ENCODE peak calls at places on chromosomes 13 and 19, in five cellular contexts. R is endothelial cell of umbilical vein, Z is K562, Q is A549, L is GM12878. N is an unnamed sample.

GRCh38 chr13:114097893-114098688 is 34.3 kb downstream of the RASA3 start:
- DNase-seq in Q (no peak), R (no peak), Z (no peak), L (no peak), N (no peak)

GRCh38 chr19:16886305-16886880 is 2.4 kb upstream of the F2RL3 start:
- DNase-seq in Z (peak), L (no peak), Q (no peak), R (peak), N (peak)

GRCh38 chr19:38850976-38851621 is 1.3 kb upstream of the HNRNPL start:
- DNase-seq in R (peak), Q (no peak), L (no peak), Z (peak), N (no peak)

GRCh38 chr19:7687177-7687576 is 6.5 kb downstream of the TRAPPC5 start:
- DNase-seq in Z (no peak), L (no peak), Q (no peak), R (no peak), N (no peak)

GRCh38 chr19:32614916-32615315 is 33.9 kb downstream of the PDCD5 start:
- DNase-seq in Z (no peak), L (no peak), Q (no peak), R (no peak), N (no peak)

GRCh38 chr13:50677687-50678463 is 165.6 kb downstream of the DLEU7 start:
- DNase-seq in Q (no peak), Z (no peak), R (no peak), L (no peak), N (no peak)

GRCh38 chr13:35646061-35646774 is 169.7 kb upstream of the MAB21L1 start:
- DNase-seq in Z (no peak), Q (no peak), L (no peak), R (no peak), N (no peak)

GRCh38 chr19:7862413-7862951 is 11.7 kb downstream of the PRR36 start:
- DNase-seq in L (no peak), Z (peak), Q (no peak), R (peak), N (peak)

GRCh38 chr13:44011036-44011435 is 131.3 kb downstream of the LACC1 start:
- DNase-seq in R (no peak), L (no peak), Z (no peak), Q (no peak), N (no peak)

DNA sequence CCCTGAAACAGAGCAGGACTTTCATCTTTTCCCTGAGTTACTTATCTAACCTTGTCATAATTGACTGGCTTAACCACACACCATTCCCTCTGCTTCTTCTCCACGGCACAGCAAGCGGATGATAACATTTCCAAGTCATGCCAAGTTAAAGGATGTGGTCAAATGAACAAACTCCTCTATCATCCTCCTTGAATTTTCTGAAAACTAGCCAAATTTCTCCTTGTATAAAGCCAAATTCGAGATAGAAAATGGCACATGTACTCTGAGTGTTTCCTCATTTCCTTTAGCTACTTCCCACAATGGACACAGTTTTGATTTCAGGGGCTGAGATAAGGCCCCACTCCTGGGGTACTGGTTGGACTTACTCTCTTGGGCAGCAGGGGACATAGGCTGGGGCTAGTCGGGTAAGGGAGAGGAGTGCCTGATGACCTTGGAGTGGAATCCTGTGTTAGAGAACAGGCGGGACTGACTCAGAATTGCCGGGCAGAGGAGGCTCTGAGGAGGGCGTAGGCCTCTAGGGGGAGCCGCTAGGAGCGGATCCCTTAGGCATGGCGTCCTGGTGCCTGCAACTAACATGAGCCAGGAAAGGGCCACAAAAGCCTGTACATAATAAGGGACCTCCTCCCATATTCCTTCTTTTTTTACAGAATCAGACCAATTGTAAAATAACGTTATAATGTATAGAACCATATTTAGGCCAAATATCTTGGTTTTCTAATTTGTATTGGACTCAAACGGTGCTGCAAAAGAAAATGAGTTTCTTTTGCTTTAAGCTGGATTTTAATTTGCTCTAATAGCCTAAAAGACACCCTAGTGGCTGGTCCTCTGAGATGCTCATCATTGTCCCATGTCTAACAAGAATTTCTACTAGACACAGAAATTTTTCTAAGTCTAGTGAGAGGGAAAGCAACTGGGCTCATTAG is 20.4 kb upstream of the TMTC4 start:
- DNase-seq in Z (peak), Q (peak), R (peak), L (no peak), N (peak)
- TF ChIP-seq MAX in Z (no peak), Q (no peak), R (no peak), L (no peak), N (no peak)

GRCh38 chr13:80096383-80096782 is 244.5 kb downstream of the SPRY2 start:
- DNase-seq in R (no peak), L (no peak), Q (no peak), Z (no peak), N (no peak)

GRCh38 chr13:80101040-80101439 is 239.9 kb downstream of the SPRY2 start:
- DNase-seq in R (no peak), L (no peak), Q (no peak), Z (no peak), N (no peak)

GRCh38 chr13:80105350-80105749 is 235.6 kb downstream of the SPRY2 start:
- DNase-seq in Z (no peak), R (peak), Q (no peak), L (no peak), N (no peak)

DNA sequence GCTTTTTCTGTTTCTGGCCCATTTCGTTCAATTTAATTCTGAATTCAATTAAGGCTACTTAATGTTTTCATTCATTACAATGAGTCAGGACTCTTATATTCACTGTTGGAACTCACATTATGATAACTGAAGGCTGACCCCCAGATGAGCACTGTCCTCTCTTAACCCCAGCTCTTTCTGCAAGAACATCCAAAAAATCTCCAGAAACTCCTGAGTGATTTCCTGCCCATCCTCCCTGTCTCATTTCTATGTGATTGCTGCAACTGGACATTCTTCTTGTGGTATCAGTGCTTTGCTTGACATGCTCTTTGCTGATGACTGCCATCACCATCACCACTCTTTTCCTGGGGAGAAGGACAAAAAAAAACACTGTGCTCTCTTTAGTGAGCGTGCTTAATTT is 240.3 kb downstream of the SPRY2 start:
- DNase-seq in Z (no peak), L (no peak), Q (no peak), R (no peak), N (no peak)
- TF ChIP-seq MYC in Z (no peak), L (no peak), Q (no peak), R (no peak), N (no peak)

DNA sequence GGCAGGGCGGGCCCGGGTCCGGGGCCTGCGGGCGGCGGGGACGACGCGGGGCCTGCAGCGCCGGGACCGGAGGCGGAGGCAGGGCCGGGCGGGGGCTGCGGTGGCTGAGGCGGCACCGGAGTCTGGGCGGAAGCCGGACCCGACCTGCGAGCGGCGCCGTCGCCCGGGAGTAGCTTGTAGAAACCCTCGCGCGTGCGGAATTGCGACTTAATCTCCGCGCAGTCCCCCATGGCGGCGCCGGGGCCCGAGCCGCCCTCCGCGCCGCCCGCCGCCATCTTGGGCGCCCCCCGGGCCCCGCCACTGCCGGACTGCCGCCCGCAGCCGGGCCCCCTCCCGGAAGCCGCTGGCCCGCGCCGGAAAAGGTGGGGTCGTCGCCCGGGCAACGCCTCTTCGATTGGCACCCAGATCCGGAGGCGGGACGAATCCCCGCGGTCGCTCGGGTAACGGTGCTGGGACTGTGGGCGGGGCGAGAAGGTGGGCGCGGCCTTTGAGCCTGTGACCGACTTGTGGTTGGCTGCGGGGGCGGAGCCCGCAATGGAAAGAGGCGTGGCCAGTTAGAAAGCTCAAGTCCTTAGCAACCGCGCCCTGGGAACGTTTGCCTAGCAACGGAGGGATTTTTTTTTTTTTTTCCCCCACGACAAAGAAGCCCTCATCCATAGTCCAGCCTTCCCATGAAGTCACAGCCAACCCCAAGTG is at the start of gene DMWD:
- DNase-seq in Q (peak), L (peak), Z (peak), R (peak), N (peak)
- TF ChIP-seq POLR2A in Q (peak), L (peak), Z (peak), R (peak), N (peak)

GRCh38 chr19:40392123-40392522 is 2.1 kb upstream of the HIPK4 start:
- DNase-seq in L (no peak), Q (no peak), Z (no peak), R (no peak), N (no peak)

GRCh38 chr19:40390084-40390742 is at the start of gene HIPK4:
- DNase-seq in R (no peak), L (no peak), Q (no peak), Z (no peak), N (no peak)

GRCh38 chr19:40387151-40387550 is 2.8 kb downstream of the HIPK4 start:
- DNase-seq in Q (no peak), L (no peak), R (no peak), Z (no peak), N (no peak)

GRCh38 chr19:40388486-40388885 is 1.5 kb downstream of the HIPK4 start:
- DNase-seq in R (no peak), Z (no peak), Q (no peak), L (no peak), N (no peak)

GRCh38 chr19:40389404-40390083 is 437 bp downstream of the HIPK4 start:
- DNase-seq in Z (no peak), L (no peak), Q (no peak), R (no peak), N (no peak)
- TF ChIP-seq MAX in Z (no peak), L (no peak), Q (no peak), R (no peak), N (no peak)

GRCh38 chr13:72680353-72680752 is 47.1 kb downstream of the MZT1 start:
- DNase-seq in L (no peak), Q (no peak), R (no peak), Z (no peak), N (no peak)

DNA sequence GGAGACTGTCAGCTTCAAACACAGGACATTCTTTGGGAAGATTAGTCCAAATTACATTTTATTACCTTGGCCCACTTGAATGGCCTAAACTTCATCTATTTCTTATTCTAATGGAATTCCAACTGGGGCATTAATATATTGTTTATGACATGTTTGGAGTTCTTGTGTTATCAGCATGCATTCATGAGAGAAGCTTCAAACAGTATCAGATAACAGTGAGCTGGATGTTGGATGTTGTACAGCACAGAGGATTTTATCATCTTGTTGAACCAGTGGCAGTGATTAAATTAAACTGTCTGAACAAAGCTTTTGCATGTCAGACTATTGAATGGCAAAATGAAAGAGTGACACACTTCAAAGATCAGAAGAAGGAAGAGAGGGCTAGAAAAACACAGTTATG is 50.0 kb downstream of the MZT1 start:
- DNase-seq in Q (no peak), L (no peak), R (no peak), Z (no peak), N (no peak)
- TF ChIP-seq MYC in Q (no peak), L (no peak), R (no peak), Z (no peak), N (no peak)

DNA sequence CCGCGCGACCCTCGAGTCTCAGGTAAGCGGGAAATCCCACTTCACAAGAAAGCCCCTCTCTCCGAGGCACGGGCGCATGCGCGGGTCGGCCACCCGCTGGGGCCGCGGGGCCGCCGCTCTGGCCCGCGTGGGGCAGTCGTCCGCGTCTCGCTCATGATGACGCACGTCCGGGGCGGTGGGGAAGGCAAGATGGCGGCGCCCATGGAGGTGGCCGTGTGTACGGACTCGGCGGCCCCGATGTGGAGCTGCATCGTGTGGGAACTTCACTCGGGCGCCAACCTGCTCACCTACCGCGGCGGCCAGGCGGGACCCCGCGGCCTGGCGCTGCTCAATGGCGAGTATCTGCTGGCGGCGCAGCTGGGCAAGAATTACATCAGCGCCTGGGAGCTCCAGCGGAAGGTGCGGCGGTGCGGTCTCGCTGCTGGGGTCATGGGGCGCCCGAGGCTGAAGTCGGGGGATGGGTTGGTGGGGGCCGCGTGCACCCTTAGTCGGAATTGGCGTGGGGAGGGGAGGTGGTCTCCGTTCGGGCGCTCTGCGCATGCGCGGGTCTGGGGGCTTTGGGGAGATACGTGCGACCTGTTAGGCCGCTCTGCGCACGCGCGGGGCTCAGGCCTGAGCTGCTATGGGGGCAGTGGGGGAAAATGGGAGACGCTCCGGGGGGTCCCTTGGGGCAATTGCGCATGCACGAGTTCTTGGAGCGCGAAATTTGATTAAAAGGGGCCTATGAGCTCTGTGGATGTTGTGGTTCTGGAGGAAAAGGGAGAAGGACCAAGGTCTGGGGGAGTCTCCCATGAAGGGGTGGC is at the start of gene WDR18:
- DNase-seq in L (peak), Q (peak), R (peak), Z (peak), N (peak)
- TF ChIP-seq POLR2A in L (peak), Q (peak), R (peak), Z (peak), N (peak)

DNA sequence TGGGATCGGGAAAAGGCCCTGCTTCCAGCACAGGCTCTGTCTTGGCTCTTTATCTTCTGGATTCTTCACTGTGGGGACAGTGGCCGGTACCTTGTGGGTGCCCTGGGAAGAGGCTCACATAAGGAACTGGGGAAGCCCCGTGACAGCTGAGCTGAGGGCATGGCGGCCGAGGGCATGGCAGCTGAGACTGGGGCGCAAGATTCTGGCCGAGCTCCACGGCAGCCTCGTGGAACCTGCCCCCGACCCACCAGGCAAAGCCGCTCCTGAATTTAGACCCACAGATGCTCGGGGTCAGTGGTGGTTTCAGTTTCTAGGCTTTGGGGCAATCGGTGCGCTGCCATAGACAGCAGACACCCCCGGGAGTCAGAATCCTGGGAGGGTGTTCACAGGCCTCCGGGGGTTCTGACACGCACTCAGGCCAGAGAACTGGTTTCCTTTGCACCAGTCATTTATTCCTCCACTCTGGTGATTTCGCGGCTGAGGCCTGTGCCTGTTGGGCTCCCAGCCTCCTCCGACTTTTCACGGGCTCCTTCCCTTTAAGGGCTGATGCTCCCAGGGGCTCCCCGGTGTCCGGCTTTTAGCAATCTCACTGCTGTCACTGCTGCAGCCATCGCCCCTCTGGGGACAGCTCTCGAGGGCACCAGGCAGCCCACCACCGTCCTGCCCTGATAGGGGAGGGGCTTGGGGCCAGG is 117.6 kb downstream of the TEX29 start:
- DNase-seq in Z (no peak), Q (no peak), R (no peak), L (no peak), N (no peak)
- TF ChIP-seq MAX in Z (no peak), Q (no peak), R (no peak), L (no peak), N (no peak)

DNA sequence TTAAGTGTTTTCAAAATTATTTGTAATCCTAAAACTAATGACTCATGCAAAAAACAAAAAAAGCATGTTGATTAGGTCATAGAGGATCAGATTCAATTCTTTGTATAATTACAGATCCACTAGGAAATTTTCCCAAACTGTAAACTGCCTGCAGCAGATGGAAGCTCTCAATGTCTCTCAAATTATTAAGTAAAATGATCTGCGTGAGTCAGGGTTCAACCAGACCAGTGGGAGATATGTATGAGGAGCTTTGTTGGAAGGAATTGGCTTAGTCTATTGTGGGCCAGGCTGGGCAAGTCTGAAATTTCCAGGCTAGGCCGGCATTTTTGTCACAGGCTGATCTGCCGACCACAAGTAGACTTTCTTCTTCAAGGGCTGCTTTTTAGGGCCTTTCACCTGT is 14.4 kb upstream of the SACS start:
- DNase-seq in Q (no peak), Z (no peak), L (no peak), R (no peak), N (no peak)
- TF ChIP-seq MYC in Q (no peak), Z (no peak), L (no peak), R (no peak), N (no peak)